ENCODE peak calls at places on chromosome 15, in seven cellular contexts. M is OCI-LY7, E is fibroblast of lung, W is PC-3, F is GM23338, H is IMR-90, K is neural progenitor cell. P is an unnamed sample. For H4K20me1 and H3K4me1, the result is how much of the 10 kb centered on the place peaks cover.

GRCh38 chr15:93372209-93372910 is 283.3 kb upstream of the RGMA start:
- DNase-seq in E (no peak), F (no peak), K (no peak), H (no peak), W (no peak), M (no peak), P (no peak)

GRCh38 chr15:67383903-67384302 is 129.3 kb downstream of the IQCH start:
- DNase-seq in H (peak), W (peak), M (peak), E (no peak), K (no peak), F (no peak), P (no peak)

GRCh38 chr15:85430406-85431204 is 50.2 kb downstream of the AKAP13 start:
- DNase-seq in W (no peak), E (no peak), M (no peak), K (peak), H (no peak), F (no peak), P (no peak)

GRCh38 chr15:35304389-35304788 is 219.3 kb upstream of the NANOGP8 start:
- DNase-seq in E (no peak), H (no peak), W (no peak), M (no peak), F (no peak), K (no peak), P (no peak)

GRCh38 chr15:35040339-35041255 is 44.5 kb downstream of the NANOGP8 start:
- DNase-seq in F (no peak), M (no peak), W (no peak), K (no peak), E (no peak), H (no peak), P (no peak)

GRCh38 chr15:48925714-48926223 is 38.0 kb downstream of the SHC4 start:
- DNase-seq in M (no peak), F (no peak), K (no peak), E (peak), H (peak), W (peak), P (peak)

GRCh38 chr15:73872370-73872769 is 994 bp upstream of the TBC1D21 start:
- DNase-seq in F (no peak), K (no peak), H (peak), E (peak), W (peak), M (no peak), P (no peak)

GRCh38 chr15:55196011-55196410 is 730 bp downstream of the RSL24D1 start:
- DNase-seq in K (no peak), W (no peak), M (peak), F (no peak), E (no peak), H (peak), P (no peak)

GRCh38 chr15:58537033-58537432 is 105.2 kb downstream of the LIPC start:
- DNase-seq in K (no peak), W (no peak), F (no peak), H (no peak), E (no peak), M (no peak), P (no peak)

GRCh38 chr15:87816016-87816415 is 440.5 kb downstream of the NTRK3 start:
- DNase-seq in F (no peak), W (no peak), H (peak), E (peak), K (no peak), M (no peak), P (no peak)

GRCh38 chr15:77909131-77909940 is 168.2 kb downstream of the TBC1D2B start:
- DNase-seq in E (no peak), H (no peak), K (no peak), M (no peak), W (no peak), F (no peak), P (peak)

GRCh38 chr15:59405079-59405478 is 32.4 kb upstream of the MYO1E start:
- DNase-seq in F (no peak), K (no peak), W (no peak), E (no peak), M (no peak), H (no peak), P (no peak)

GRCh38 chr15:77481670-77482069 is 61.0 kb downstream of the HMG20A start:
- DNase-seq in W (no peak), H (no peak), M (no peak), E (peak), F (no peak), K (no peak), P (no peak)

GRCh38 chr15:82314769-82315518 is 34.3 kb downstream of the GOLGA6L10 start:
- DNase-seq in F (no peak), H (no peak), K (no peak), W (no peak), M (no peak), E (no peak), P (no peak)

GRCh38 chr15:34514251-34514760 is 69.1 kb downstream of the GOLGA8B start:
- DNase-seq in W (peak), E (peak), M (no peak), K (peak), F (peak), H (no peak), P (peak)

GRCh38 chr15:63186065-63186464 is 3.3 kb upstream of the RAB8B start:
- DNase-seq in H (peak), F (no peak), E (peak), W (peak), M (no peak), K (no peak), P (no peak)

GRCh38 chr15:77630956-77631789 is 1.5 kb downstream of the LINGO1 start:
- DNase-seq in W (no peak), M (no peak), F (peak), K (peak), H (no peak), E (no peak), P (peak)

GRCh38 chr15:59762558-59762957 is 73.4 kb upstream of the BNIP2 start:
- DNase-seq in W (peak), M (no peak), E (no peak), F (peak), H (no peak), K (no peak), P (no peak)

GRCh38 chr15:82263350-82263749 is 732 bp downstream of the SAXO2 start:
- DNase-seq in E (no peak), K (peak), F (peak), W (peak), M (no peak), H (no peak), P (no peak)

GRCh38 chr15:60408438-60409105 is 10.8 kb upstream of the ANXA2 start:
- DNase-seq in H (peak), M (peak), F (no peak), E (peak), W (peak), K (no peak), P (peak)

GRCh38 chr15:76973362-76973743 is 21.6 kb upstream of the PSTPIP1 start:
- DNase-seq in F (peak), M (peak), E (peak), K (peak), W (peak), H (peak), P (no peak)

GRCh38 chr15:48481802-48482201 is 150.6 kb downstream of the DUT start:
- DNase-seq in F (peak), M (no peak), W (no peak), K (no peak), E (peak), H (peak), P (no peak)

GRCh38 chr15:96807361-96807760 is 476.9 kb downstream of the NR2F2 start:
- DNase-seq in M (no peak), E (no peak), F (no peak), W (no peak), K (no peak), H (no peak), P (no peak)

GRCh38 chr15:43954181-43954621 is 127.4 kb downstream of the WDR76 start:
- DNase-seq in K (no peak), W (no peak), E (peak), F (no peak), M (no peak), H (peak), P (no peak)

GRCh38 chr15:26971303-26972018 is 480 bp downstream of the GABRG3 start:
- DNase-seq in E (peak), K (peak), W (no peak), F (peak), H (no peak), M (no peak), P (peak)

DNA sequence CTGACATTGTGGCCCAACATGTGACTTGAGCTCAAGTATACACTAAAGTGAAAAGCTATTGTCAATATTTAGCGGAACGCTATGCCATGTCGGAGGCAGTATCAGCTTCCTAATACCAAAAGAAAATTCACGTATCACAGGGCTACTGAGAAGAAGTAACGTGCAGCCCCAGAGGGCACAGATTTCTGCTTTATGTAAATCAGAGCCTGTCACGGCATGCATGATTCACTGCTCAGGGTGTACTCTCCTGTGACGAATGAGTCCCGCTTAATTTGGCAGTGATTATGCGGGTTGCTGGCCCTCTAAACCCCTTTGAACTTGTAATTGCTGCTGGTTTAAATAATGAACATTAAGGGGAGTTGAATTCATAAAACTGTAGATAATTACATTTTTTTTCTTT is 85.3 kb downstream of the MEIS2 start:
- DNase-seq in E (peak), M (peak), W (no peak), K (no peak), F (no peak), H (no peak), P (no peak)
- H4K20me1 ChIP-seq in E (under half), M (under half), W (under half), K (under half), F (under half), H (half or more), P (under half)

GRCh38 chr15:51736646-51737537 is 563 bp downstream of the LYSMD2 start:
- DNase-seq in E (peak), F (peak), W (peak), K (peak), M (no peak), H (no peak), P (peak)

GRCh38 chr15:51736069-51736468 is 1.4 kb downstream of the LYSMD2 start:
- DNase-seq in W (no peak), E (no peak), M (no peak), K (no peak), H (no peak), F (no peak), P (no peak)

GRCh38 chr15:51737538-51738305 is at the start of gene LYSMD2:
- DNase-seq in K (peak), E (peak), F (peak), W (peak), M (peak), H (peak), P (peak)

GRCh38 chr15:51735611-51736010 is 1.8 kb downstream of the LYSMD2 start:
- DNase-seq in H (no peak), W (no peak), E (no peak), K (no peak), F (no peak), M (no peak), P (no peak)

GRCh38 chr15:51735211-51735610 is 2.2 kb downstream of the LYSMD2 start:
- DNase-seq in E (no peak), F (no peak), K (no peak), W (no peak), H (no peak), M (peak), P (no peak)
- H3K4me1 ChIP-seq in E (under half), F (under half), K (under half), W (under half), H (under half), M (under half), P (under half)

DNA sequence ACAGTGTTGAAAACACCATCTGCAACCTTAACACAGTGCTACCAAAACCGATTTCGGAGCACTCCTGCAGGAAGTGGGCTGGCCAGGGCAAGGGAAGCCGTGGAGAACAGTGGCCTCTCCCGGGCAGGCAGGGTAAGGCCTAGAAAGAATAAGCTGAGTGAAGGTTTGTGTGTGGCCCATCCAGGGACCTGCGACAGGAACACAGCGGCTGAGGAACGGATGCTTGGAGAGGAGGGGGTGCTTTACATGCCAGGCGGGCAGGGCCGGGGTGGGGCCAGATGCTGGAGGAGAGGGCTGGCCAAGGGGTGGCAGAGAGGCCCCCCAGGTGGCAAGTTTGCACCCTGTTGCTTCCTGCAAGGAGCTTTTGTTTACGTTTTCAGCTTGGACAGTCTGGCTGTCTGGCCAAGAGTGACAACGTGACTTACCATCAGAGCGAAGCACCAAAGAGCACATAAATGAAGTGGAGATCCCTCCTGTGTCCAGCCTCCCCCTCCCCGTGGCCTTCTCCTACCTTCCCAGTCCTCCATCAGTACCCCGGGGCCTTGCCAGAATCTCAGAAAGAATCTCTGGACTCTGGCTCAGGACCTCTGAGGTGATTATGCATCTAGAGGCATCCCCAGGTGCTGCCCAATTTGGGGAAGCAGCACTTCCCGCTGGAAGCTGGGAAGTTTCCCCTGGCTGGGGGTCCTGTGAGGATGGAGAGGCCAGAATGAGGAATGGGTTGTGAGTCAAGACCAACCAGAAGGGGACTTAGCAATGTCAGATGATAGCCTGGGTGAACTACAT is 156.4 kb downstream of the PGPEP1L start:
- DNase-seq in W (peak), H (peak), M (peak), K (peak), F (peak), E (peak), P (no peak)
- H4K20me1 ChIP-seq in W (under half), H (under half), M (under half), K (half or more), F (under half), E (under half), P (under half)

GRCh38 chr15:41932939-41933725 is 39.2 kb downstream of the EHD4 start:
- DNase-seq in E (no peak), M (no peak), K (no peak), F (peak), W (no peak), H (no peak), P (no peak)

GRCh38 chr15:41934843-41935242 is 37.5 kb downstream of the EHD4 start:
- DNase-seq in E (peak), K (no peak), W (peak), H (no peak), M (peak), F (peak), P (no peak)

GRCh38 chr15:41932101-41932500 is 38.2 kb upstream of the SPTBN5 start:
- DNase-seq in K (no peak), W (no peak), M (no peak), F (no peak), H (no peak), E (no peak), P (no peak)

GRCh38 chr15:41932511-41932910 is 38.7 kb upstream of the SPTBN5 start:
- DNase-seq in F (no peak), K (no peak), H (no peak), E (no peak), M (no peak), W (no peak), P (no peak)

DNA sequence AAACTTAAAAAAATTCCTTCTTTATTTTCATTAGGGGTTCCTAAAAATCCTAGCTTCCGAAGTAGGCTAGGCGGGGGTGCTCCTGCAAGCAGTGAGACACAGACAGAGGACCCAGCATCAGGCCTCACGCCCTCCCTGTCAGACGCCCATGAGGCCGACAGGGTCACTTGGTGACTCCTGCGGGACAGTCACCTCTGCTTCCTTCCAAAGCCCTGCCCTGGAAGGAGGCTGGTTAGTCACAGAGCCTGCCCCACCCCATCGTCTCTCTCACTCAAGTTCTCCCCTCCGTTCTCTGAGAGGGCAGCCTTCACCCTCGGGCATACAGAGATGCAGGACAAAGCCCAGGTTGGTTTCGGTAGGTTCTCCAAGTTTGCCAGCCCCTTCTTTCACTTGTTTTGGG is 38.6 kb downstream of the EHD4 start:
- DNase-seq in W (peak), H (peak), M (no peak), E (no peak), K (no peak), F (no peak), P (no peak)
- H3K4me1 ChIP-seq in W (half or more), H (under half), M (under half), E (under half), K (under half), F (under half), P (under half)

DNA sequence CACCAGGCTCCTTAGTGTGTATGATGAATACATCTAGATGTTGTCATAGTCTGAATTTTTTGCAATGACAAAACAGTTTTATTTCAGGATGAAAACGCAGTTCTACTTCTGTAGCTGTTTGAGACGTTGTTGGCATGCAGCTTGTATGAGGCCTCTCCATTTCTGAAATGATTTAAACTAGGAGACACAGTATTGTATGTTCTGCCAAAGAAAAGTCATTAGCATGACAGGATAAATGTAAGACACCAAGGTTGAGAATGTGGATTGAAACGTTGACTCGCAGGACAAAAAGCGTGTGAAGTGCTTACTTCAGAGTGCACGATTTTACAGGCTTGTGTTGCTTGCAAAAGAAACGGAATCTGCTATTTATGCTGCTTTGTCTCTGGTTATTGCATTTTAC is 35.3 kb downstream of the ABHD17C start:
- DNase-seq in M (no peak), H (no peak), F (no peak), W (no peak), K (no peak), E (no peak), P (no peak)
- H4K20me1 ChIP-seq in M (under half), H (half or more), F (under half), W (under half), K (under half), E (under half), P (under half)

GRCh38 chr15:39785139-39785538 is 2.5 kb upstream of the FSIP1 start:
- DNase-seq in H (no peak), K (no peak), M (no peak), F (no peak), E (no peak), W (peak), P (no peak)

GRCh38 chr15:39787479-39787878 is 4.8 kb upstream of the FSIP1 start:
- DNase-seq in H (no peak), W (no peak), F (peak), M (no peak), K (peak), E (no peak), P (no peak)

GRCh38 chr15:39788108-39788507 is 5.5 kb upstream of the FSIP1 start:
- DNase-seq in W (no peak), K (no peak), M (no peak), E (peak), F (no peak), H (peak), P (peak)

GRCh38 chr15:39785806-39786205 is 3.2 kb upstream of the FSIP1 start:
- DNase-seq in M (no peak), F (no peak), K (no peak), E (no peak), W (peak), H (no peak), P (no peak)

GRCh38 chr15:39786444-39787056 is 3.9 kb upstream of the FSIP1 start:
- DNase-seq in M (peak), E (peak), F (peak), K (peak), W (peak), H (peak), P (peak)
- H3K4me1 ChIP-seq in M (under half), E (under half), F (half or more), K (under half), W (half or more), H (under half), P (half or more)